ENCODE peak calls at places on chromosomes 6 and 20, in five cellular contexts. Q, G, S, D and W are unnamed samples. For H3K27me3 and H3K4me1, the result is how much of the 10 kb centered on the place peaks cover.

GRCh38 chr6:137549106-137549505 is 54.9 kb upstream of the OLIG3 start:
- DNase-seq in S (no peak), Q (no peak), G (no peak), D (no peak), W (no peak)

GRCh38 chr6:93104195-93104817 is 315.1 kb downstream of the EPHA7 start:
- DNase-seq in G (no peak), S (no peak), Q (no peak), D (no peak), W (no peak)

GRCh38 chr20:44651507-44652373 is at the start of gene ADA:
- DNase-seq in Q (peak), S (no peak), G (peak), D (peak), W (peak)

GRCh38 chr6:16333580-16333979 is 95.2 kb downstream of the GMPR start:
- DNase-seq in Q (peak), S (no peak), G (no peak), D (no peak), W (no peak)

GRCh38 chr20:20480689-20481088 is 112.8 kb downstream of the INSM1 start:
- DNase-seq in Q (peak), S (peak), D (no peak), G (no peak), W (no peak)

GRCh38 chr6:134172020-134172766 is 119.8 kb upstream of the SLC2A12 start:
- DNase-seq in S (no peak), D (no peak), G (no peak), Q (no peak), W (no peak)

GRCh38 chr6:44229376-44230033 is 6.1 kb downstream of the SLC29A1 start:
- DNase-seq in S (no peak), G (peak), Q (no peak), D (no peak), W (peak)

GRCh38 chr20:6017880-6018279 is 36.0 kb downstream of the LRRN4 start:
- DNase-seq in S (no peak), Q (no peak), D (no peak), G (no peak), W (no peak)

GRCh38 chr6:21371676-21372161 is 221.8 kb upstream of the SOX4 start:
- DNase-seq in G (no peak), D (no peak), Q (peak), S (no peak), W (no peak)

GRCh38 chr6:100479180-100480035 is 14.7 kb upstream of the SIM1 start:
- DNase-seq in Q (no peak), D (no peak), G (no peak), S (peak), W (no peak)

GRCh38 chr6:69231983-69232382 is 564.8 kb downstream of the LMBRD1 start:
- DNase-seq in Q (no peak), D (no peak), S (no peak), G (no peak), W (no peak)

GRCh38 chr6:63307581-63308246 is 12.1 kb downstream of the LGSN start:
- DNase-seq in D (no peak), G (no peak), Q (peak), S (peak), W (no peak)

GRCh38 chr20:21739161-21739560 is 33.7 kb downstream of the PAX1 start:
- DNase-seq in Q (no peak), S (no peak), G (no peak), D (no peak), W (no peak)

GRCh38 chr6:133697666-133698065 is 191.2 kb upstream of the TCF21 start:
- DNase-seq in G (no peak), Q (peak), D (no peak), S (no peak), W (no peak)

GRCh38 chr6:7238900-7239589 is 74.0 kb downstream of the SSR1 start:
- DNase-seq in D (peak), S (peak), Q (peak), G (peak), W (peak)

GRCh38 chr20:59435496-59435895 is 135.1 kb downstream of the EDN3 start:
- DNase-seq in G (no peak), Q (no peak), D (no peak), S (no peak), W (no peak)

GRCh38 chr6:5471044-5471443 is 209.7 kb downstream of the FARS2 start:
- DNase-seq in G (no peak), S (peak), D (no peak), Q (peak), W (no peak)

GRCh38 chr6:18405477-18406293 is 18.5 kb downstream of the RNF144B start:
- DNase-seq in D (no peak), Q (peak), S (no peak), G (no peak), W (no peak)

GRCh38 chr6:21937466-21937865 is 343.9 kb downstream of the SOX4 start:
- DNase-seq in Q (no peak), D (no peak), G (no peak), S (no peak), W (no peak)

GRCh38 chr6:69835414-69836179 is 30.8 kb upstream of the COL19A1 start:
- DNase-seq in D (no peak), G (no peak), Q (peak), S (peak), W (no peak)

GRCh38 chr6:122330315-122330714 is 69.1 kb upstream of the HSF2 start:
- DNase-seq in D (no peak), S (no peak), G (no peak), Q (no peak), W (no peak)

GRCh38 chr6:5087389-5087788 is 2.2 kb downstream of the PPP1R3G start:
- DNase-seq in G (no peak), Q (no peak), S (no peak), D (no peak), W (peak)

GRCh38 chr6:116536216-116536621 is 9.3 kb downstream of the TRAPPC3L start:
- DNase-seq in D (no peak), G (no peak), Q (peak), S (peak), W (no peak)

GRCh38 chr20:1803216-1804128 is 91.7 kb upstream of the SIRPA start:
- DNase-seq in G (peak), D (no peak), S (no peak), Q (peak), W (peak)

GRCh38 chr20:53001502-53002301 is 29.5 kb downstream of the TSHZ2 start:
- DNase-seq in G (no peak), Q (peak), D (no peak), S (no peak), W (no peak)

GRCh38 chr6:166935353-166935752 is 21.0 kb downstream of the RNASET2 start:
- DNase-seq in D (no peak), S (no peak), Q (no peak), G (no peak), W (no peak)

GRCh38 chr6:134447883-134448387 is 130.0 kb upstream of the SGK1 start:
- DNase-seq in Q (peak), S (no peak), D (no peak), G (no peak), W (no peak)

GRCh38 chr20:10578607-10579006 is 95.2 kb downstream of the JAG1 start:
- DNase-seq in S (peak), G (no peak), D (no peak), Q (peak), W (no peak)

GRCh38 chr20:35448788-35449373 is 6.5 kb upstream of the CEP250 start:
- DNase-seq in D (no peak), G (no peak), S (no peak), Q (no peak), W (no peak)

GRCh38 chr20:34251619-34252018 is 10.4 kb downstream of the ASIP start:
- DNase-seq in D (no peak), Q (no peak), S (no peak), G (no peak), W (no peak)

GRCh38 chr6:30676660-30677270 is 4.0 kb upstream of the DHX16 start:
- DNase-seq in G (no peak), S (no peak), Q (no peak), D (no peak), W (no peak)
- H3K4me3 ChIP-seq in G (no peak), S (no peak), Q (no peak), D (no peak), W (no peak)

GRCh38 chr6:117795234-117795633 is 111.8 kb upstream of the SLC35F1 start:
- DNase-seq in Q (no peak), G (no peak), S (no peak), D (no peak), W (no peak)

GRCh38 chr6:117791012-117791411 is 115.7 kb downstream of the NUS1 start:
- DNase-seq in D (no peak), G (no peak), Q (no peak), S (no peak), W (no peak)
- H3K27me3 ChIP-seq in D (under half), G (under half), Q (under half), S (under half), W (under half)

DNA sequence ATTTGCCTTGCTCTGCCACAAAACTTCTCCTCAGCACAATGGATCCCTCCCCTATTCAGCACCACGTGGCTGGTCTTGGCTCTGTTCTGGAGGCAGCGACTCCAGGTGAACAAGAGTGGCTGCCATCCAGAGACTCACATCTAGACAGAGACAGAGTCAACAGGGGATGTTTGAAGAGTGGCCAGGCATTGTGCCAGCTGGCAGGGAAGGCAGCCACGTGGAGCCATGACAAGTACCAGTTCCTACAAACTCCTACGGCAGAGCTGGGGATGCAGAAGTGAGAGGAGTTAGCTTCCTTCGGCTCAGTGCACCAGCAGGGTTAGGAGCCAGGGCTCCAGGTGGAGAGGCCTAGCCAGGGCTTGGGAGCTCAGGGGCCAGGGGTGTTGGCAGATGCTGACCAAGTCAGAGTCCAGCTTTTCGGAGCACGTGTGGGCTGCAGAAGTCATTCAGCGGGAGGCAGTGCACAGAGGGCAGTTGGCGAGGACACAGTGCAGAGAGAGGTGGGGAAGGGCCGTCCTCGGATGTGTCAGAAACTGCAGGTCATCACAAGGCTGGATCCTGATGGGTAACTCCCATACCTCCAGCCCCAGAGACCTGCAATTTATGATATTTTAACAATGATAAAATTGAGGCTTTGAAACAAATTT is 171.7 kb upstream of the PDE10A start:
- DNase-seq in S (no peak), Q (no peak), G (peak), D (peak), W (peak)
- H3K4me1 ChIP-seq in S (under half), Q (under half), G (under half), D (under half), W (under half)

DNA sequence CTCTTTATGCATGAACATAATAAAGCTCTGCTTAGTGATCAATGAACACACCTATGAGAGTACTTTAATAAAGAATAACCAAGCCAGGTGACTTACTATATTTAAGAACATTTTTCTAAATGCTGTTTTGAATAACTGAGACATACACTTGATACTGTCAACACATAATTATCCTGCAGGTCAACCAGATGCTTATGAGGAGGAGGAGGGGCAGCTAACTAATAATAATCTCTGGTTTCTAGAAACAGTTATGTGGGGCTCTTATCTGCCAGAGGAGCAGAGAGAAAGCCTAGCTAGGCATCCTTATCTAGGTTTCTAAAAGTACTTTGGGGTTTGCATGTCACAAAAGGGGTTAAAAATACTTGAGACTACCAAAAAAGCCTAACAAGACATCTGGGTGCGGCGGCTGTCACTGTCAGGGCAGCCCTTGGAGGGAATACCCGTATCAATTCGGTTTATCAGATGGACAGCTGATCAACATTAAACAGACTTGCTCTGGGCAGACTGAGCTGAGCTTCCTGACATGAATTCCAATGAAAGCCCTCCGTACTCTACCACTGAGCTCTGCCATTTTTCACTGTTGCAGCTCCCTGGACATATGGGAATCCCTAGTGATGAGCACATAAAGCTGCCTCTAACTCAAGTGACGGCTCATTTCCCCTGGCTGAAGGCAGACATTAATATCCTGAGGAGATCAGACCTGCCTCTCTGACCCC is 166.6 kb downstream of the PDSS2 start:
- DNase-seq in G (no peak), D (no peak), S (no peak), Q (no peak), W (no peak)
- H3K4me3 ChIP-seq in G (no peak), D (no peak), S (no peak), Q (no peak), W (no peak)

DNA sequence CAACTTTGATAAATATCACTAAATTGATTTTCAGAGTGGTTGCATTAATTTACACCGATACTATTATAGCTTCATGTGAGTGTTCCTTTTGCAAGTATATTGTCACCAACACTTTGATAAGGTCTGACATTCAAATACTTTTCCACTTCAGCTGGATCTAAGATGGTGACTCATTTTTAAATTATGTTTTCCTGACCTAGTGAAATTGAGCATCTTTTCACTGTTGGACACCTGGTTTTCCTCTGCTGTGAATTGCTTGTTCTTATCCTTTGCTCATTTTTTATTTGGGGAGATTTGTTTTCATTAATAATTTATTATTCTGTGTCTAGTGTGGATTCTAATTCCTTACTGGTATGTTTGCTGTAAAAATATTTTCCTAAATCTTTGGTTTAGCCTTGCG is 85.2 kb upstream of the PRDM1 start:
- DNase-seq in Q (no peak), G (no peak), D (no peak), S (no peak), W (no peak)
- H3K27me3 ChIP-seq in Q (under half), G (half or more), D (under half), S (under half), W (under half)

GRCh38 chr20:63538204-63539091 is 1.3 kb upstream of the PTK6 start:
- DNase-seq in S (no peak), G (no peak), Q (no peak), D (peak), W (no peak)
- H3K4me1 ChIP-seq in S (under half), G (under half), Q (under half), D (under half), W (under half)

DNA sequence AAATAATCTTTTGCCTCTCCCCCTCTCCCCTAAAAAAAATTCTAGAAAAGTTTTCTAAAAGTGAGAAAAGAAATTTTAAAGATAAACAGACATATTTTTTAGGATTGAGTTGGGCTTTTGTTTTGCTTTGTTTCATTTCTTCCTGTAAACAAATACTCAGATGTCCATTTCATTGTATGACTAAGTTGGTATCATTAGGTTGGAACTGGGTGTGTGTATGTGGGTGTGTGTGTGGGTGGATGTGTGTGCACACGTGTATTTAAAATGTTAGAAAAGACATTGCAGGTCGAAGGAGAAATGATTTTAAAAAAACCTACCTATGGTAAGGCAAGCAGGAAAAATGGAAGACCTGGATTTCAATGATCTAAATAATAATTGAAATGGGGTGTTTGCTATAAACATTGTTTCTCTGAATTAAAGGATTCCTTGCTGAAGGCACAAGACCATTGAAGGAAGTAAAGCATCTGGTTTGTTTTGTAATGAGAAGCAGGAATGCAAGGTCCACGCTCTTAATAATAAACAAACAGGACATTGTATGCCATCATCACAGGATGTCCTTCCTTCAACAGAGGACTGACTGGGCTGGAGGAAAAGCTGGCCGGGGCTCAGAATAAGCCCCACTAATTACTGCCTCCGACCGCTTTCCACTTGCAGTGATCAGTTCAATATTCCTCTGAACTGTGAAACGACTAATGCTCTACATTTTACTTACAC is 1.0 kb upstream of the PRDM1 start:
- DNase-seq in S (no peak), G (no peak), D (no peak), Q (peak), W (no peak)
- H3K4me3 ChIP-seq in S (peak), G (no peak), D (no peak), Q (peak), W (no peak)

GRCh38 chr6:26613717-26614683 is 17.2 kb downstream of the ABT1 start:
- DNase-seq in Q (no peak), S (no peak), G (no peak), D (no peak), W (peak)
- H3K27me3 ChIP-seq in Q (under half), S (under half), G (half or more), D (under half), W (under half)